ENCODE peak calls at places on chromosome 20, in six cellular contexts. D is mucosa of descending colon, F is upper lobe of right lung, H is gastrocnemius medialis, J is ovary, S is AG10803. P is an unnamed sample.

GRCh38 chr20:48295445-48295903 is 510.2 kb upstream of the SULF2 start:
- DNase-seq in S (peak), J (no peak), D (no peak), H (no peak), F (no peak), P (peak)

GRCh38 chr20:25323486-25324246 is 67.0 kb downstream of the ABHD12 start:
- DNase-seq in F (no peak), J (no peak), H (no peak), D (no peak), S (no peak), P (no peak)

GRCh38 chr20:297925-298754 is 770 bp downstream of the ZCCHC3 start:
- DNase-seq in H (peak), J (peak), D (peak), S (peak), F (peak), P (peak)

GRCh38 chr20:37901667-37902503 is 1.0 kb upstream of the VSTM2L start:
- DNase-seq in F (no peak), J (peak), S (peak), D (no peak), H (peak), P (peak)

GRCh38 chr20:40442181-40442963 is 246.7 kb downstream of the MAFB start:
- DNase-seq in F (no peak), J (no peak), S (peak), H (no peak), D (no peak), P (peak)

GRCh38 chr20:62437430-62437829 is 10.1 kb upstream of the RBBP8NL start:
- DNase-seq in J (no peak), S (no peak), D (no peak), H (no peak), F (no peak), P (no peak)

GRCh38 chr20:36116813-36117441 is 37.6 kb upstream of the EPB41L1 start:
- DNase-seq in J (no peak), D (no peak), H (no peak), S (peak), F (no peak), P (peak)

GRCh38 chr20:42219005-42219404 is 600.8 kb upstream of the CHD6 start:
- DNase-seq in H (no peak), F (no peak), S (no peak), D (no peak), J (no peak), P (no peak)

GRCh38 chr20:63182946-63183415 is 33.0 kb downstream of the YTHDF1 start:
- DNase-seq in F (no peak), S (no peak), D (no peak), J (no peak), H (no peak), P (no peak)

GRCh38 chr20:40563296-40563950 is 125.6 kb downstream of the MAFB start:
- DNase-seq in F (peak), J (no peak), D (peak), H (no peak), S (peak), P (peak)

GRCh38 chr20:62955519-62956386 is 3.2 kb downstream of the SLC17A9 start:
- DNase-seq in S (no peak), F (no peak), H (peak), J (no peak), D (peak), P (no peak)

GRCh38 chr20:10832146-10832545 is 158.3 kb upstream of the JAG1 start:
- DNase-seq in S (no peak), F (no peak), D (no peak), J (no peak), H (no peak), P (no peak)

GRCh38 chr20:38157635-38158495 is 7.2 kb downstream of the TGM2 start:
- DNase-seq in J (no peak), F (no peak), D (no peak), H (no peak), S (no peak), P (no peak)

GRCh38 chr20:35021831-35022230 is 66.2 kb downstream of the MYH7B start:
- DNase-seq in J (no peak), D (no peak), F (no peak), H (no peak), S (no peak), P (no peak)

GRCh38 chr20:37636212-37636975 is 57.4 kb upstream of the CTNNBL1 start:
- DNase-seq in S (no peak), D (no peak), F (no peak), H (no peak), J (no peak), P (no peak)

GRCh38 chr20:41437836-41438235 is 71.2 kb upstream of the EMILIN3 start:
- DNase-seq in S (peak), J (no peak), D (no peak), H (no peak), F (no peak), P (no peak)

GRCh38 chr20:257419-257818 is at the start of gene DEFB132:
- DNase-seq in D (no peak), S (no peak), J (no peak), H (no peak), F (no peak), P (no peak)

GRCh38 chr20:64244870-64245603 is 10.5 kb upstream of the PCMTD2 start:
- DNase-seq in F (no peak), H (no peak), S (no peak), D (no peak), J (peak), P (no peak)

GRCh38 chr20:4962257-4962855 is 39.0 kb downstream of the SLC23A2 start:
- DNase-seq in S (no peak), J (no peak), F (no peak), D (no peak), H (no peak), P (no peak)

GRCh38 chr20:57429579-57430202 is 38.5 kb downstream of the RBM38 start:
- DNase-seq in F (no peak), H (no peak), D (no peak), J (no peak), S (no peak), P (peak)

GRCh38 chr20:40770564-40771307 is 81.7 kb upstream of the MAFB start:
- DNase-seq in J (no peak), S (no peak), H (no peak), D (no peak), F (no peak), P (no peak)

GRCh38 chr20:25204550-25205276 is 9.2 kb downstream of the ENTPD6 start:
- DNase-seq in F (no peak), S (no peak), J (no peak), H (no peak), D (no peak), P (no peak)

GRCh38 chr20:290081-290831 is at the start of gene C20orf96:
- DNase-seq in H (peak), J (peak), F (peak), S (peak), D (peak), P (peak)

GRCh38 chr20:56299362-56299761 is 50.8 kb downstream of the MC3R start:
- DNase-seq in H (no peak), F (no peak), S (no peak), D (no peak), J (no peak), P (no peak)

GRCh38 chr20:63047946-63048345 is 41.2 kb upstream of the BHLHE23 start:
- DNase-seq in H (no peak), F (no peak), J (no peak), D (no peak), S (no peak), P (no peak)

GRCh38 chr20:3102575-3103368 is 18.2 kb upstream of the AVP start:
- DNase-seq in F (no peak), H (no peak), J (no peak), D (no peak), S (no peak), P (no peak)

GRCh38 chr20:9413001-9413400 is 101.4 kb upstream of the LAMP5 start:
- DNase-seq in D (no peak), F (no peak), J (no peak), H (no peak), S (no peak), P (no peak)

GRCh38 chr20:50915424-50915823 is 15.8 kb downstream of the ADNP start:
- DNase-seq in D (no peak), F (no peak), S (peak), J (no peak), H (no peak), P (no peak)

GRCh38 chr20:60055740-60056139 is 97.5 kb downstream of the CDH26 start:
- DNase-seq in H (no peak), J (no peak), S (peak), D (no peak), F (peak), P (no peak)

GRCh38 chr20:19975436-19975799 is 41.7 kb upstream of the NAA20 start:
- DNase-seq in H (peak), J (peak), S (peak), F (peak), D (no peak), P (peak)
- H3K4me3 ChIP-seq in H (peak), J (peak), S (peak), F (peak), D (peak), P (peak)

GRCh38 chr20:44176833-44177533 is 10.0 kb downstream of the JPH2 start:
- DNase-seq in H (peak), J (no peak), D (peak), F (no peak), S (peak), P (no peak)
- TF ChIP-seq CTCF in H (no peak), J (no peak), D (no peak), F (no peak), S (no peak), P (no peak)

GRCh38 chr20:58691773-58692578 is 624 bp upstream of the NPEPL1 start:
- DNase-seq in S (peak), H (peak), D (peak), J (peak), F (peak), P (no peak)
- H3K4me3 ChIP-seq in S (no peak), H (peak), D (no peak), J (no peak), F (peak), P (no peak)

GRCh38 chr20:21238818-21239530 is 64.2 kb upstream of the XRN2 start:
- DNase-seq in D (peak), J (no peak), F (no peak), H (no peak), S (no peak), P (no peak)

GRCh38 chr20:21238400-21238799 is 64.7 kb upstream of the XRN2 start:
- DNase-seq in D (no peak), F (no peak), H (no peak), S (no peak), J (no peak), P (no peak)

GRCh38 chr20:21237956-21238355 is 65.2 kb upstream of the XRN2 start:
- DNase-seq in H (no peak), J (no peak), F (no peak), S (no peak), D (no peak), P (no peak)

GRCh38 chr20:21241400-21241799 is 61.7 kb upstream of the XRN2 start:
- DNase-seq in F (no peak), J (no peak), S (no peak), H (no peak), D (no peak), P (no peak)

GRCh38 chr20:21240394-21240793 is 62.7 kb upstream of the XRN2 start:
- DNase-seq in D (no peak), J (no peak), H (no peak), S (no peak), F (no peak), P (no peak)
- TF ChIP-seq CTCF in D (no peak), J (no peak), H (no peak), S (no peak), F (no peak), P (no peak)

DNA sequence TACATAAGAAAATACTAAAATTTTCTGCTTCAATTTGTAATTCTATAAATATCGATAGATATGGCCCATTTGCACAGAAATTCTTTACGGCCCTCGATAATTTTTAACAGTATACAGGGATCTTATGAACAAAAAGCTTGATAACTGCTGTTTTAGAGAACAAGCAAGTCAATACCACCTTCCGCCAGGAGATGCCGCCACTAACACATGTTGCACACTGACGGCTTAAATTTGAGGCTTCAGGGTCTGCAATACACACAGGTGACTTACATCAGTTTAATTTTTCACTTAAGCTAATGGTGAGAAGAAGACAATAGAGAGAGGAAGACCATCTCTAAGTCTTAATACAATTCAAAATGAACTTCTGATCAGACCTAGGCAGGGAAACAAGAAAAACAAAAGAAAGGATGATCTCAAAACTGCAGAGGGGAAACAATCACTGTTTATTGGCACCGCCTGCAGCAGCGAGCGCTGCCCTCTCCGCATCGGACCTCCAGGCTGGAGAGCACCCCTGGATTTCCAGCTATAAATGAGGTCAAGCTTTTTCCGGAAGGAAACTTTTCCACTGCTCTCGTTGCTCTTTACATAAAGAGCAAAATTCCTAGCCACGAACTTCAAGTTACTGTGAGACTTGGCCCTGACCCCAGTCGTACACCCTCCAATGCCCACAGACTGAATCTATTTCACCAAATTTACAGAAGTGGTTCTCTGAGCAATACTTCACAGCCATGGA is 53.9 kb downstream of the OTOR start:
- DNase-seq in J (peak), S (peak), D (peak), H (peak), F (peak), P (peak)
- H3K4me3 ChIP-seq in J (no peak), S (no peak), D (no peak), H (no peak), F (no peak), P (no peak)

DNA sequence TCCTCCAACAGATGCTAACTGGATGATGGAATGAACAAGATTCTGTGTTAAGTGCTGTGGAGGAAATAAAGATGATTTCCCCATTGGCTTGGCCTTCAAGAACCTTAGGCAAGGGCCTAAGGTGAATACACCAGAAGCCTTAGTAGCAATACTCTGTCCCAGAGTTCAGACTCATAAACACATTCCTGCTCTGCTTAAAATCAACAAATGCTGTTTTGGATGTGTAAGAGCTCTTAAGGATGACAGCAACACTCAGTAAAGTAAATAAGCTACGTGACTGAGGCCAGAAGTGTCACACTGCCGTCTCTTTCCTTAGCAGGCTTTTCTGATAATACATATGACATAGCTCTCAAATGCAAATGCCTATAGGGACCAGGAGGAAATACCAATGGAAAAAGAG is 90.6 kb downstream of the EYA2 start:
- DNase-seq in S (peak), H (no peak), F (no peak), J (no peak), D (no peak), P (no peak)
- TF ChIP-seq CTCF in S (no peak), H (no peak), F (no peak), J (no peak), D (no peak), P (no peak)

P was measured in astrocyte of the spinal cord.